ENCODE peak calls at places on chromosomes 11 and 22, in nine cellular contexts. U is PC-9; A is activated effector memory CD4-positive, alpha-beta T cell treated with Interleukin-2 at 50 U/mL for 16 hours; Y is Daoy; Q is H4; V is T-helper 9 cell; I is stimulated activated CD8-positive, alpha-beta memory T cell treated with anti-CD3 and anti-CD28 coated beads, Interleukin-4, amount 100 ng/mL, for 4 hours; S is NAMALWA; L is ovary. C is an unnamed sample.

GRCh38 chr11:126855536-126855935 is 145.0 kb downstream of the KIRREL3 start:
- DNase-seq in I (no peak), Q (no peak), Y (no peak), U (no peak), V (no peak), L (no peak), S (no peak), A (no peak), C (no peak)

GRCh38 chr11:45209904-45210699 is 63.7 kb downstream of the PRDM11 start:
- DNase-seq in A (no peak), L (peak; percentile 93), Y (no peak), S (peak; percentile 28), I (no peak), Q (no peak), V (no peak), U (no peak), C (peak; percentile 7)

GRCh38 chr11:30245621-30246020 is 14.8 kb downstream of the FSHB start:
- DNase-seq in V (no peak), A (no peak), S (no peak), L (no peak), Y (no peak), I (no peak), Q (no peak), U (no peak), C (no peak)

GRCh38 chr11:122893131-122893530 is 10.6 kb downstream of the JHY start:
- DNase-seq in Q (no peak), S (no peak), V (no peak), A (no peak), I (no peak), U (no peak), Y (no peak), L (no peak), C (no peak)

GRCh38 chr11:44711113-44711512 is 15.6 kb upstream of the TSPAN18 start:
- DNase-seq in S (no peak), V (no peak), L (no peak), U (no peak), A (no peak), I (no peak), Q (no peak), Y (no peak), C (no peak)

GRCh38 chr11:134666273-134667174 is 254.5 kb upstream of the B3GAT1 start:
- DNase-seq in Q (no peak), U (no peak), S (no peak), I (no peak), Y (no peak), V (no peak), A (no peak), L (no peak), C (no peak)

GRCh38 chr11:73265853-73266643 is 6.1 kb upstream of the P2RY6 start:
- DNase-seq in I (no peak), Y (no peak), L (no peak), A (no peak), V (no peak), Q (no peak), S (no peak), U (no peak), C (no peak)

GRCh38 chr22:38177926-38178604 is 3.6 kb downstream of the PLA2G6 start:
- DNase-seq in Q (peak; percentile 98), V (no peak), L (peak; percentile 52), I (no peak), U (peak; percentile 97), S (no peak), A (no peak), Y (peak; percentile 85), C (peak; percentile 88)

GRCh38 chr22:43893266-43893665 is 1.5 kb upstream of the PNPLA5 start:
- DNase-seq in U (no peak), A (no peak), V (no peak), S (no peak), Q (no peak), I (no peak), L (no peak), Y (no peak), C (no peak)

GRCh38 chr11:121595717-121596156 is 143.0 kb upstream of the SORL1-AS1 start:
- DNase-seq in U (peak; percentile 94), I (no peak), L (no peak), S (no peak), Y (peak; percentile 89), Q (peak; percentile 97), V (no peak), A (no peak), C (no peak)

GRCh38 chr11:62245271-62245753 is 3.3 kb downstream of the SCGB1D2 start:
- DNase-seq in I (no peak), Q (no peak), A (no peak), L (no peak), U (no peak), S (peak; percentile 23), Y (peak; percentile 30), V (no peak), C (no peak)

GRCh38 chr11:68436985-68437926 is 23.3 kb upstream of the PPP6R3 start:
- DNase-seq in L (no peak), V (no peak), S (no peak), Q (peak; percentile 57), Y (peak; percentile 90), I (no peak), A (no peak), U (peak; percentile 35), C (no peak)

GRCh38 chr22:29267858-29268510 is at the start of the genes EWSR1 and RHBDD3:
- DNase-seq in A (peak; percentile 95), U (peak; percentile 84), V (peak; percentile 95), I (peak; percentile 89), Q (peak; percentile 84), Y (peak; percentile 97), S (peak; percentile 95), L (peak; percentile 98), C (peak; percentile 95)

GRCh38 chr11:75105462-75105925 is 8.8 kb upstream of the OR2AT4 start:
- DNase-seq in L (no peak), Y (peak; percentile 73), Q (no peak), V (no peak), U (no peak), I (no peak), S (no peak), A (no peak), C (no peak)

C was measured in pons.